ENCODE peak calls at places on chromosomes 13 and 19, in four cellular contexts. X is ovary, V is PC-3, I is suprapubic skin. P is an unnamed sample.

GRCh38 chr19:18379803-18380747 is 5.9 kb upstream of the GDF15 start:
- DNase-seq in I (peak; percentile 96), X (peak; percentile 91), V (peak; percentile 94), P (no peak)

GRCh38 chr19:343941-344624 is 513 bp downstream of the MIER2 start:
- DNase-seq in V (no peak), X (no peak), I (peak; percentile 63), P (no peak)

GRCh38 chr13:112066624-112067004 is 335 bp upstream of the SOX1 start:
- DNase-seq in V (no peak), X (no peak), I (no peak), P (no peak)

GRCh38 chr19:41883463-41883820 is 458 bp downstream of the ARHGEF1 start:
- DNase-seq in I (no peak), X (no peak), V (no peak), P (no peak)

GRCh38 chr13:56900549-56901279 is 240.0 kb upstream of the PRR20A start:
- DNase-seq in I (no peak), X (no peak), V (no peak), P (no peak)

GRCh38 chr19:10797078-10797477 is 38.9 kb downstream of the TMED1 start:
- DNase-seq in X (no peak), I (no peak), V (no peak), P (no peak)

GRCh38 chr13:43300817-43301216 is 277.4 kb downstream of the DNAJC15 start:
- DNase-seq in I (no peak), X (no peak), V (no peak), P (no peak)

GRCh38 chr19:50476943-50477264 is 256 bp upstream of the GARIN5A start:
- DNase-seq in I (no peak), X (no peak), V (no peak), P (no peak)

GRCh38 chr19:3834349-3835054 is 34.3 kb downstream of the ZFR2 start:
- DNase-seq in I (no peak), V (no peak), X (no peak), P (no peak)

GRCh38 chr13:43239441-43239840 is 216.1 kb downstream of the DNAJC15 start:
- DNase-seq in I (no peak), X (no peak), V (no peak), P (no peak)

GRCh38 chr19:7862413-7862951 is 11.7 kb downstream of the PRR36 start:
- DNase-seq in I (peak; percentile 80), X (peak; percentile 62), V (no peak), P (peak; percentile 95)

GRCh38 chr13:23956106-23956505 is 58.8 kb upstream of the C1QTNF9B start:
- DNase-seq in I (no peak), X (no peak), V (peak; percentile 93), P (no peak)

GRCh38 chr19:49614096-49614857 is 23.3 kb downstream of the PRR12 start:
- DNase-seq in I (no peak), V (peak; percentile 97), X (no peak), P (no peak)

GRCh38 chr19:10567696-10568443 is 909 bp downstream of the CDKN2D start:
- DNase-seq in V (no peak), X (peak; percentile 43), I (no peak), P (no peak)

GRCh38 chr19:45115809-45116615 is 23.0 kb downstream of the PPP1R37 start:
- DNase-seq in X (no peak), I (no peak), V (no peak), P (no peak)

GRCh38 chr13:99363949-99364348 is 56.8 kb upstream of the GPR183 start:
- DNase-seq in V (no peak), X (no peak), I (no peak), P (no peak)

GRCh38 chr13:99367106-99367616 is 60.0 kb upstream of the GPR183 start:
- DNase-seq in I (no peak), V (no peak), X (no peak), P (no peak)

GRCh38 chr13:99366075-99366987 is 59.1 kb upstream of the GPR183 start:
- DNase-seq in I (no peak), X (no peak), V (no peak), P (no peak)

GRCh38 chr13:99370476-99371272 is 63.5 kb upstream of the GPR183 start:
- DNase-seq in X (no peak), I (no peak), V (no peak), P (no peak)

DNA sequence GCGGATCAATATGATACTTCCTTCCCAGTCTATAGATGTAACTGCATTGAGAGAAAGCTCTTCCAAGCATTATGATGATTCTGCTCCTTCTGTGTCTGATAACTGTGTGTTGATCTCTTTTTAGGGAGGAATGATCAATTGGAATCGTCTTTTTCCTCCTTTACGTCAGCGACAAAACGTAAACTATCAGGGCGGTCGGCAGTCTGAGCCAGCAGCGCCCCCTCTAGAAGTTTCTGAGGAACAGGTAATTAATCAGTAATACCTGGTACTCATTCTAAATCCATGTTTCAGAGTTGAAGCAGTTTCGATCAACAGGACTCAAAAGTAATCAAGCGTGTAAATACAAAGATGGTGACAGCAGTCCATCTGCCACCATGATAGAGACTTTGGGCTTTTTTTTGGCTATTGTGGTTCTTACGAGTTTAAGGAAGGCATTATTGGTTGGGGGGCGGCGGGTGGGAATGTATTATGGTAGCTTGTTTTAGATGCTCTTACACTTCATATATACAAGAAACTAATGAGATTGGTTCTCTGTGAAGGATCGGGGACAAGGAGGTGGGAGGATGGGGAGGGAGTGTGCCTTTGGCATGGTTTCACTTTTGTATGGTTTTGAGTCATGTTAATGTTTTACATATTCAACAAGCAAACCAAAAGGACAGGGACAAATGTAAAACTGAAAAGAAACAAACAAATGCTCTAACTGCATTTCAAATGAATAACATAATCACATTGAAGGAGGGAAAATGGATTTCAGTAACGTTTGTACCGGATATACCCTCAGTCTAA is 60.7 kb upstream of the GPR183 start:
- DNase-seq in V (no peak), X (no peak), I (no peak), P (no peak)
- TF ChIP-seq CTCF in V (peak; percentile 35), X (no peak), I (no peak), P (no peak)

DNA sequence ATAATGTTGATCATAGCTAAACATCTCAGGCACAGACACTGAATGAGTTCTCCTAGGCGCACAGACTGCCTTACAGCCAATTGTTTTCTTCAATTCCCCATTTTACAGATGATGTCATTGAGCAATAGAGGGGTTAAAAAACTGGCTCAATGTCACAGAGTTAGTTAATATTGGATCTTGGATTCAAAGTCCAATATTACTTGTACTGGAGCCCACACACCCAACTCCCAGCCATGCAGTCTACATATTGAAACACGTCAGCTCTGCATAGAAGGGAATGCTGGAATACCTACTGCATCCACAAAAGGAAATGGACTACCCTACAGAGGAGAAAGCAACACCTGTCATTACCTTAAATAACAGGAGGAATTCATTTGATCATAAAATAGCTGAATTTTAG is 76.1 kb upstream of the SLC15A1 start:
- DNase-seq in V (no peak), X (no peak), I (no peak), P (no peak)
- TF ChIP-seq CTCF in V (no peak), X (no peak), I (no peak), P (no peak)

DNA sequence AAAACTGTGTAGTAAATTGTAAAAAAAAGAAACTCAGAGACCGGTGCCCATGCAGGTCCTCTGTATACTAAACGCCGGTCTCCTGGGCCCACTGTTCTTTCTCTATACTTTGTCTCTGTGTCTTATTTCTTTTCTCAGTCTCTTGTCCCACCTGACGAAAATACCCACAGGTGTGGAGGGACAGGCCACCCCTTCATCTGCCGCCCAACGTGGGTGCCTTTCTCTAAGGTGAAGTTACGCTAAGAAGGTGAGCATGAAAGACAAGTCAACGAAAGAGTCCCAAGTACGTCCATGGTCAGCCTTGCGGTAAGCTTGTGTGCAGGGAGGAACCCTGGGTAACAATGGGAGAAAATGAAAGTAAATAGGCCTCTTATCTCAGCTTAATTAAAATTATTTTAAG is 48.0 kb upstream of the WASF3 start:
- DNase-seq in I (no peak), V (no peak), X (no peak), P (no peak)
- TF ChIP-seq CTCF in I (no peak), V (no peak), X (no peak), P (no peak)

DNA sequence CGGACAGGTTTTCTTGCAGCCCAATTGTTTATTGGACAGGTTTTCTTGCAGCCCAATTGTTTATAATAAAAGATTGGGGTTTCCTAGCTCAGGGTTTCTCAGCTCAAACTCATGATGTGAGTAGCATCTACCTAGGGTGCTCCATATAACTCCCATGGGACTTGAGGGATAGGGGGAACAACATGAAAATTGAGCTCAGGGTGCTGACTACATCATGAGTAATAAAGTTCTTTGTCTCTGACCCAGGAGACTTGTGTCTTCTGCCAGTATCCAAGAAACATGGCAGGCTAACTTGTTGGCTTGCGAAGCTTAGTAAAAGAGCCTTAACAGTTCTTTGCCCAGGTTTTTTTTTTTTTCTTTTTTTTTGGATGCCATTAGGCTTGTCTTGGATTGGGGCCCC is 59.2 kb upstream of the MYCBP2 start:
- DNase-seq in X (no peak), I (no peak), V (no peak), P (no peak)
- TF ChIP-seq CTCF in X (no peak), I (no peak), V (no peak), P (no peak)

GRCh38 chr13:25249001-25249543 is 38.2 kb downstream of the MTMR6 start:
- DNase-seq in V (peak; percentile 52), I (no peak), X (no peak), P (no peak)
- TF ChIP-seq CTCF in V (peak; percentile 73), I (no peak), X (no peak), P (peak; percentile 69)

GRCh38 chr19:39996811-39997594 is at the start of gene ZNF546:
- DNase-seq in X (peak; percentile 91), V (peak; percentile 78), I (peak; percentile 94), P (peak; percentile 88)
- TF ChIP-seq CTCF in X (peak; percentile 14), V (no peak), I (no peak), P (no peak)

GRCh38 chr19:13865578-13866462 is 11.1 kb upstream of the NANOS3 start:
- DNase-seq in X (peak; percentile 42), V (no peak), I (no peak), P (no peak)
- TF ChIP-seq CTCF in X (no peak), V (no peak), I (no peak), P (peak; percentile 12)

GRCh38 chr13:101152184-101152583 is 264.1 kb downstream of the NALCN start:
- DNase-seq in X (no peak), V (no peak), I (no peak), P (no peak)

GRCh38 chr13:101157261-101157660 is 259.0 kb downstream of the NALCN start:
- DNase-seq in X (no peak), I (no peak), V (no peak), P (no peak)

GRCh38 chr13:101150998-101151397 is 265.3 kb downstream of the NALCN start:
- DNase-seq in V (no peak), I (no peak), X (no peak), P (no peak)

GRCh38 chr13:101155920-101156319 is 260.4 kb downstream of the NALCN start:
- DNase-seq in I (no peak), V (peak; percentile 11), X (no peak), P (no peak)
- TF ChIP-seq CTCF in I (no peak), V (peak; percentile 72), X (no peak), P (peak; percentile 74)